ENCODE peak calls at places on chromosomes 3 and 15, in six cellular contexts. E is RWPE1, G is AG04449, U is suprapubic skin, D is lower leg skin, Y is BJ. L is an unnamed sample.

GRCh38 chr15:69664572-69665326 is 212.1 kb downstream of the RPLP1 start:
- DNase-seq in D (no peak), G (no peak), E (no peak), U (no peak), Y (no peak), L (no peak)

GRCh38 chr3:188554404-188554803 is 400.4 kb downstream of the LPP start:
- DNase-seq in U (no peak), D (no peak), E (no peak), Y (no peak), G (no peak), L (peak)

GRCh38 chr3:160448845-160449659 is 534 bp downstream of the TRIM59 start:
- DNase-seq in Y (no peak), D (no peak), G (no peak), U (peak), E (no peak), L (peak)

GRCh38 chr3:59258591-59258990 is 208.8 kb upstream of the CFAP20DC start:
- DNase-seq in D (no peak), G (no peak), U (no peak), Y (no peak), E (no peak), L (no peak)

GRCh38 chr3:46668116-46668515 is 25.4 kb downstream of the ALS2CL start:
- DNase-seq in G (no peak), E (no peak), D (no peak), U (no peak), Y (no peak), L (no peak)

GRCh38 chr3:8536106-8537052 is 34.8 kb downstream of the LMCD1 start:
- DNase-seq in E (no peak), Y (no peak), G (no peak), U (no peak), D (no peak), L (no peak)

GRCh38 chr3:98501270-98501669 is 3.8 kb downstream of the OR5K2 start:
- DNase-seq in U (no peak), E (no peak), D (no peak), G (no peak), Y (no peak), L (no peak)

GRCh38 chr15:69934607-69935006 is 163.1 kb downstream of the TLE3 start:
- DNase-seq in U (no peak), D (no peak), E (no peak), G (no peak), Y (no peak), L (no peak)

GRCh38 chr15:91992940-91993339 is 139.4 kb downstream of the SLCO3A1 start:
- DNase-seq in D (no peak), U (no peak), E (no peak), G (no peak), Y (no peak), L (no peak)

GRCh38 chr3:176789281-176789705 is 408.0 kb downstream of the TBL1XR1 start:
- DNase-seq in G (no peak), D (no peak), U (no peak), E (peak), Y (no peak), L (no peak)

GRCh38 chr15:49387471-49387870 is 35.6 kb upstream of the FGF7 start:
- DNase-seq in U (no peak), Y (no peak), D (no peak), E (no peak), G (no peak), L (no peak)

GRCh38 chr3:5205165-5205941 is 17.8 kb downstream of the EDEM1 start:
- DNase-seq in Y (no peak), E (no peak), G (no peak), D (no peak), U (no peak), L (no peak)

GRCh38 chr15:98904466-98905048 is 103.0 kb downstream of the PGPEP1L start:
- DNase-seq in E (peak), D (no peak), U (no peak), G (no peak), Y (no peak), L (peak)

GRCh38 chr3:190303887-190304286 is 18.4 kb downstream of the CLDN1 start:
- DNase-seq in Y (no peak), D (no peak), U (no peak), E (peak), G (no peak), L (peak)

GRCh38 chr15:47411733-47412530 is 305.4 kb upstream of the SEMA6D start:
- DNase-seq in Y (no peak), E (no peak), D (no peak), U (no peak), G (no peak), L (no peak)

GRCh38 chr15:96838088-96838487 is 507.6 kb downstream of the NR2F2 start:
- DNase-seq in Y (no peak), D (no peak), U (no peak), E (no peak), G (no peak), L (no peak)

GRCh38 chr3:73513260-73513659 is 111.5 kb downstream of the PDZRN3 start:
- DNase-seq in D (no peak), U (no peak), G (no peak), E (no peak), Y (no peak), L (no peak)

GRCh38 chr3:54843352-54843751 is 84.5 kb downstream of the LRTM1 start:
- DNase-seq in U (no peak), D (no peak), G (no peak), E (no peak), Y (no peak), L (no peak)

GRCh38 chr3:54836876-54837275 is 91.0 kb downstream of the LRTM1 start:
- DNase-seq in Y (no peak), E (no peak), D (no peak), U (no peak), G (no peak), L (no peak)

GRCh38 chr3:54835701-54836100 is 92.2 kb downstream of the LRTM1 start:
- DNase-seq in E (no peak), D (no peak), Y (no peak), U (no peak), G (no peak), L (no peak)

GRCh38 chr3:54841461-54841860 is 86.4 kb downstream of the LRTM1 start:
- DNase-seq in G (no peak), Y (no peak), D (no peak), U (no peak), E (no peak), L (peak)

GRCh38 chr3:54837964-54838363 is 89.9 kb downstream of the LRTM1 start:
- DNase-seq in D (no peak), Y (no peak), U (no peak), G (no peak), E (no peak), L (peak)
- TF ChIP-seq CTCF in D (no peak), Y (peak), U (no peak), G (peak), E (no peak), L (peak)

DNA sequence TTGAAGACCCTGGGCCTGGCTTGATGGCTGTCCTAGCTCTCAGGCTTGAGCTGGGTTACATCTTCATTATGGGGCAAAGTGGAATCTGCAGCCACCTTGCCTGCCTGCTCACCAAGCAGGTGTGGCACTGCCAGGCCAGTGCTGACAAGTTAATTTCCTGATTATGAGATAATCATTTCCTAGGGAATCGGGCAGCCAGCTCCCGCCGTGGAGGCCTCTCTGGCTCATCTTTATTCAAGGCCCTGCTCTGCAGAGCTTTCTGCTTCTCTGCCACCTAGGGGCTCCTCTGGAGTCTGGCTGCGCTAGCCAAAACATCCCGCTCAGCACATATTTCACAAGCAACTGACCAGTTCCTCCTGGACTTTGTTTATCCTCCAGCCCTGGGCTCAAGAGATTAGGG is 9.9 kb downstream of the LOXL1 start:
- DNase-seq in Y (no peak), U (no peak), D (no peak), G (no peak), E (peak), L (peak)
- TF ChIP-seq CTCF in Y (peak), U (no peak), D (no peak), G (peak), E (peak), L (no peak)

DNA sequence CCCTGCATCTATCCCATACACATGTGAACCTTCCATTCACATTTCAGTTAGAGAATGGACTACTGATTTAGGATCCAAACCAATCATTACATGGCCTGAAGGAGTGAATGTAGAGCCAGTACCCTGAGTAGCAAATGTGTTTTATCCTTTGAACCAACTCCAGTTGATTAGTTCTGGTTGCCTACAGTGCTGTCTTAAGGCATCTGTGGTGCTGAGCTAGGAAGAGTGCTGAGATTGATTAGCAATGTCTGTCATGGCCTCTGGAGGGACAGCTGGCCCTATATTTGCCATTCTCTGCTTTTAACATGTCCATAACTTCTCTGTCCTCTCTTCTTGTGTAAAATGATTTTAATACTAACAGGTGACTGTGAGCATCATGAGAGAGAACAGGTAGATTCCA is 11.1 kb downstream of the LRTM1 start:
- DNase-seq in U (no peak), Y (no peak), E (no peak), G (no peak), D (no peak), L (no peak)
- TF ChIP-seq CTCF in U (no peak), Y (peak), E (no peak), G (no peak), D (no peak), L (no peak)

DNA sequence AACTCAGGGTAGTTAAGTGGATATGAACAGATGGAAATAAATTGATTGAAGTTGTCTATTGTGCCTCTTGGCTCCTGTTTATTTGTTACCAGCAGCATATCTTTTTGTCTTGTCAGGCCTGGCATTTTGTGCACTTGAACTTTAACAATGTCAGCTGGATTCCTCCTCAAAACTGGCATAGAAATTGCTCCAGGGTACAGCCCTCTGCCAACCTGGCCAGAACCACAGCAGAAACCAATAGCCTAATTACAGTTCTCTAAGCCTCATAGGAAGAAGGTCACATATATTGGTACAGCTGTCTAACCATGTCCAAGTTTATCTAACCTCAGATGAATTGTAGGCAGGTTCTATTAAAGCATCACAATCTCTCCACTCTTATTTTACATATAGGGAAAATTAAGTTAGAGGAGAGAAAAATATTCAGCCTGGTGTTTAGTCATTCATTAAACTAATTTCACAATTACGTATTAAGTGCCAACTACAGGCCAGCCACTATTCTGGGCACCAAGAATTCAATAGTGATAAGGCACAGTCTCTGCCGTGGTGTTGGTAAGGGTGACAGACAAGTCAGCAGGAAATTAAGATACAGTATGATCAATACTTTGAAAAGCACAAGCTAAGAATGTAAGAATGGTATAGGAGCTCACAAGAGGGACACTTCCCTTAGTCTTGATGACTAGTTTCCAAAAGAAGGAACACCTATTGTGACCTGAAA is 452.9 kb upstream of the NECTIN3 start:
- DNase-seq in D (no peak), E (no peak), Y (no peak), G (no peak), U (no peak), L (no peak)
- TF ChIP-seq CTCF in D (no peak), E (no peak), Y (no peak), G (no peak), U (no peak), L (no peak)

GRCh38 chr3:127374626-127375010 is 86.8 kb upstream of the PRR20G start:
- DNase-seq in G (no peak), D (no peak), U (no peak), E (no peak), Y (no peak), L (no peak)
- TF ChIP-seq CTCF in G (no peak), D (no peak), U (no peak), E (no peak), Y (no peak), L (no peak)

L was measured in MCF 10A.